ENCODE peak calls at places on chromosome 21, in four cellular contexts. U is PC-3, N is OCI-LY7, W is DND-41. V is an unnamed sample.

GRCh38 chr21:46559291-46559983 is 45.4 kb downstream of the S100B start:
- DNase-seq in W (no peak), N (peak), U (no peak), V (no peak)

GRCh38 chr21:37704751-37705150 is 211.5 kb downstream of the KCNJ6 start:
- DNase-seq in N (no peak), U (no peak), W (no peak), V (no peak)

GRCh38 chr21:37281993-37282392 is 14.9 kb upstream of the VPS26C start:
- DNase-seq in W (no peak), N (no peak), U (no peak), V (peak)

GRCh38 chr21:34700605-34701004 is 31.8 kb downstream of the CLIC6 start:
- DNase-seq in U (no peak), N (no peak), W (no peak), V (no peak)

GRCh38 chr21:16454371-16454770 is 724.6 kb downstream of the USP25 start:
- DNase-seq in W (no peak), U (no peak), N (no peak), V (peak)

GRCh38 chr21:30336596-30336995 is 898 bp downstream of the KRTAP27-1 start:
- DNase-seq in U (no peak), N (no peak), W (no peak), V (no peak)

GRCh38 chr21:17352937-17353655 is 159.7 kb upstream of the CXADR start:
- DNase-seq in W (peak), U (no peak), N (peak), V (no peak)

GRCh38 chr21:28111151-28111619 is 881.5 kb downstream of the LTN1 start:
- DNase-seq in W (no peak), N (no peak), U (no peak), V (no peak)

GRCh38 chr21:35298757-35299156 is 249.7 kb upstream of the RUNX1 start:
- DNase-seq in N (no peak), U (peak), W (no peak), V (no peak)

GRCh38 chr21:15552914-15553491 is 176.8 kb upstream of the USP25 start:
- DNase-seq in N (peak), U (peak), W (no peak), V (peak)

GRCh38 chr21:40215941-40216340 is 348.7 kb downstream of the PCP4 start:
- DNase-seq in N (no peak), U (no peak), W (no peak), V (no peak)

GRCh38 chr21:42027804-42028753 is 17.9 kb upstream of the ZBTB21 start:
- DNase-seq in N (no peak), W (no peak), U (no peak), V (no peak)

GRCh38 chr21:42024261-42024877 is 14.2 kb upstream of the ZBTB21 start:
- DNase-seq in N (no peak), W (no peak), U (no peak), V (no peak)

GRCh38 chr21:42026072-42026415 is 15.9 kb upstream of the ZBTB21 start:
- DNase-seq in N (no peak), U (no peak), W (no peak), V (no peak)

GRCh38 chr21:42027085-42027803 is 17.1 kb upstream of the ZBTB21 start:
- DNase-seq in U (no peak), N (no peak), W (no peak), V (no peak)

GRCh38 chr21:42025392-42026071 is 15.4 kb upstream of the ZBTB21 start:
- DNase-seq in W (no peak), N (no peak), U (no peak), V (no peak)
- H2AFZ ChIP-seq in W (no peak), N (no peak), U (no peak), V (no peak)

GRCh38 chr21:25329227-25329626 is 278.1 kb downstream of the MRPL39 start:
- DNase-seq in N (no peak), W (no peak), U (peak), V (no peak)
- H2AFZ ChIP-seq in N (no peak), W (no peak), U (peak), V (peak)

DNA sequence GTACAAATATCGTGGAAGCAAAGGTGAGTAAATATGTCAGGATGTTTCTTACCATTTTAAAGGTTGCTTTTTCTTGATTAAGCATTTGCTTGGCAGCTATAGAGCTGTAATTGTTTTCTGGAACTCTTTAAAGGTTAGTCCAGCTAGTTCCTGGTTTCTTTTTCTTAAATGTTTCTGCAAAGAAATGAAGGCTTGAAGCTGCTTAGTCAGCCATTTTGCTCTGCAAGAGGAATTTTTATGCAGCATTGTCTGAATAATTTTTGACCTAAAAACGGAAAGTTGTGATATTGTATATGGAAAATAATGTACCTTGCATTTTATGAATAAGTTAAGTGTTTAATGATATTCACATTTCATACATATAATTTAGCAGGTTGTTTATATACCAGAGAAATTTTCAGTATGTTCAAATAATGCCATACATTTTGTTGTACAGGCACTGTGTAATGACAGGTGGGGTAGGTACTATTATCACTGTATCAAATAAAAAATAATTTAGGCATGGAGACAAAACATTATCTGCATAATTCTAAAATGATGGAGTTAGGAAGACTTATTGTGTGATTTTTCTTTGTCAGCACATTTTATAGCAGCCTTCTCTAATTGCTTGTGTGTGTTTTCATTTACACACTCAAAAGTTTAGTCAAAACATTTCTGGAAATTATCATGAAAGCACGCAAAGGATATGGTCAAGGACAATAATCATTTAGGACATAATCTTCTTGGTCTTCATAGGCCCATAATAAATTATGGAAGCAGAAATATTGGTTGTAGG is 624.4 kb downstream of the NCAM2 start:
- DNase-seq in U (no peak), W (no peak), N (no peak), V (no peak)
- H2AFZ ChIP-seq in U (no peak), W (no peak), N (no peak), V (no peak)

GRCh38 chr21:29168874-29169273 is 38.4 kb downstream of the MAP3K7CL start:
- DNase-seq in U (peak), W (no peak), N (no peak), V (no peak)
- H2AFZ ChIP-seq in U (no peak), W (no peak), N (no peak), V (no peak)

DNA sequence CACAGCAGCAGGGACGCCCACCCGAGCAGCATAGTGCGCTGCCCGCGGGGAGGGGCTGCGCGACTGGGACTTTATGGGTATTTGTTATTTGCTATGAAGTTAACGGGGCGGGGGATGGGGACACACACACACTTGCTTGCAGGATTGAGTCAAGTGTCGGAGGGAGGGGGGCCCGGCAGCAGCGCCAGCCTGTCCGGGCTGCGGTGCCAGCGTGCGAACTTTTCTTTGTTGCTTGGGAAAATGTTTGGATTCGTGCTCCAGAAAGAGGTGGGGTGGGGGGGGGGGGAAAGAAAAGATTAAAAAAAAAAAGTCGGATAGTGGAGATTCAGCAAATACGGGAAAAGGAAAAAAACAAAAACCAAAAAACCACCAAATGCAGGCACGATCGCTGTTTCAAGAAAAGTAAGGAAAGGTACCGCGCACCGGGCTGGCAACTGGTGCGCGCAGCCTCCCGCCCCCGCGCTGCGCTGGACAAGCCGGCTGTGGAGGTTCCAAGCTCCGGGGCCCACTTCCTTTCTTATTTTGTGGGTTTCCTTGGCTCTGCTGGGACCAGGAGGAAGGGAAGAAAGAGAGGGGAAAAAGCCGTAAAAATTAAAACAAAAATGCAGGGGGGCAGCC is 419 bp downstream of the ADAMTS5 start:
- DNase-seq in U (no peak), N (no peak), W (no peak), V (peak)
- H2AFZ ChIP-seq in U (peak), N (no peak), W (no peak), V (peak)

GRCh38 chr21:39085843-39086415 is 97.3 kb downstream of the PSMG1 start:
- DNase-seq in N (no peak), U (no peak), W (no peak), V (no peak)

GRCh38 chr21:39087976-39088370 is 95.3 kb downstream of the PSMG1 start:
- DNase-seq in U (no peak), W (no peak), N (no peak), V (no peak)

GRCh38 chr21:39086547-39086946 is 96.7 kb downstream of the PSMG1 start:
- DNase-seq in U (no peak), W (no peak), N (no peak), V (no peak)

GRCh38 chr21:39088831-39089380 is 94.3 kb downstream of the PSMG1 start:
- DNase-seq in U (peak), N (no peak), W (no peak), V (no peak)

DNA sequence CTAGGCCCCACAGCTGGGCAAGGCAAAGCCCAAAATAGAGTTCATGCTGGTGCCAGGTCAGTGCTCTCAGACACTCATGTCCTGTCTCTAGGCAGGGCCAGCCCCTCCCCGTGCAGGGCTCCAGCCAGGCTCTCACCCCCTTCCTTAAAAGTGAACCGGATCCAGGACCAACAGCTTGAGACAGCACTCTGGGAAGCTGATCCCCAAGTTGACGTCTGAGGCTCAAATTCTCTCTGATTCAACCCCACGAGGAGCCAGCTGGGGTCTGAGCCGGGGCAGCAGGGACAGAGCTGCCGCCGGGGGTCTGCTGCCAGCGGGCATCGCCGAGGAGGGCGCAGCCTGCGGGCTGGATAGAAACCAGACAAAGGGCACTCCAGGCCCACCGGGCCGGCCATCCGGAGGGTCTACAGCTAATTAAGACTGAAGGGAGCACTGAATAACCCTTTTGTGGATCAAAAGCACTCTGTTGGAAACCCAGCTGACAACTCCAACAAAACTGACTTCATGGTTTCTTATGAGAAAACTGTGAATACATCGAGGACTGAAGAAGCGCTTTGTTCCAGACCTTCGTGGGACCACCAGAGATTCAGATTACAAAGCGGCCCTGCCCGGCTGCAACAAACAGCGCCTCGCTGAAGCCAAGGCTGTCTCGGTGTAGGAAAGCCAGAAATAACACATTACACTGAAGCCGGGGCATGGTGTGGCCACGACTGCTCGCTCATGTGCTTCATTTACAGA is 95.8 kb downstream of the PSMG1 start:
- DNase-seq in N (no peak), W (no peak), U (no peak), V (no peak)
- H2AFZ ChIP-seq in N (no peak), W (no peak), U (no peak), V (no peak)

GRCh38 chr21:31866077-31866511 is 6.7 kb upstream of the HUNK start:
- DNase-seq in N (peak), U (peak), W (peak), V (peak)
- H2AFZ ChIP-seq in N (no peak), U (no peak), W (no peak), V (peak)

GRCh38 chr21:38861989-38862683 is 56.4 kb downstream of the ETS2 start:
- DNase-seq in U (no peak), N (peak), W (peak), V (no peak)

GRCh38 chr21:38863291-38863690 is 57.6 kb downstream of the ETS2 start:
- DNase-seq in U (no peak), W (no peak), N (no peak), V (no peak)

GRCh38 chr21:38861006-38861405 is 55.3 kb downstream of the ETS2 start:
- DNase-seq in N (no peak), U (no peak), W (no peak), V (no peak)

GRCh38 chr21:38859852-38860251 is 54.1 kb downstream of the ETS2 start:
- DNase-seq in N (no peak), W (no peak), U (peak), V (no peak)

DNA sequence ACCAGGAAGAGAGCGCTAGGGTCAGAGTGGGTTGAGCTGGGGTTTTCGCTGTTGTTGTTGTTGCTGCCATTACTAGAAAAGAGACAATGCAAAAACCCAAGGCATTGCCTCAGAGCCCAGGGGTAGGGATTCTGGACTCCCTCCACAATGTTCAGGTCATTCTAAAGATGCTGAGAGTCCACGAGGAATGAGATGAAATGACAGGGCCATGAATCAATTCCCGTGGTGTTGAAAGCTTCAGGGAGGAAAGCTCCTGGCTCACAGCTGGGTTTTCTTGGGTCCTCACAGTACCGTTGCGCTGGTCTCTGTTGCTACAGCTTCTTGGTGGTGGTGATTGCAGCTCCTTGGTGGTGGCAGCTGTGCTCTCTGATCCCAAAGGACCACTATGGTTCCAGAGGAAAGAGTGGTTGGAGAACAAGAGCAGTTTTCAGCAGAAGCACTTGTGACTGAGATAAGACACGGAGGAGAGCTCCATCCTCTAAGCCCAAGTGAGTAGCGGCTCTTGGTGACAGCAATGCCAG is 58.2 kb downstream of the ETS2 start:
- DNase-seq in U (no peak), N (no peak), W (no peak), V (no peak)
- H2AFZ ChIP-seq in U (no peak), N (no peak), W (no peak), V (no peak)

V was measured in GM23338.